ENCODE peak calls at places on chromosomes 7 and 10, in four cellular contexts. K is ovary, P is breast epithelium, A is psoas muscle. U is an unnamed sample.
A peak's percentile ranks its signal among the peaks of the same experiment; 100 is the strongest.

GRCh38 chr7:47852330-47853245 is 95.7 kb downstream of the PKD1L1 start:
- DNase-seq in K (no peak), P (no peak), A (no peak), U (no peak)

GRCh38 chr7:117072620-117073118 is 119.4 kb downstream of the ST7 start:
- DNase-seq in K (no peak), P (peak; percentile 77), A (peak; percentile 51), U (no peak)

GRCh38 chr10:36534471-36535002 is 590.9 kb upstream of the ANKRD30A start:
- DNase-seq in K (no peak), P (no peak), A (no peak), U (no peak)

GRCh38 chr7:77284633-77285032 is 85.0 kb upstream of the FGL2 start:
- DNase-seq in K (no peak), P (no peak), A (no peak), U (no peak)

GRCh38 chr7:41886257-41886905 is 183.5 kb upstream of the INHBA start:
- DNase-seq in K (peak; percentile 60), P (peak; percentile 24), A (peak; percentile 65), U (peak; percentile 63)

GRCh38 chr7:12637819-12638592 is 49.4 kb upstream of the ARL4A start:
- DNase-seq in K (no peak), P (no peak), A (no peak), U (peak; percentile 7)

GRCh38 chr7:28688651-28689050 is 269.5 kb downstream of the TRIL start:
- DNase-seq in K (no peak), P (no peak), A (no peak), U (no peak)

GRCh38 chr7:82410461-82410860 is 33.1 kb downstream of the CACNA2D1 start:
- DNase-seq in K (no peak), P (no peak), A (peak; percentile 52), U (no peak)

GRCh38 chr10:47222461-47222860 is 77.5 kb upstream of the GDF10 start:
- DNase-seq in K (no peak), P (no peak), A (no peak), U (no peak)

GRCh38 chr7:159253657-159254056 is 109.0 kb upstream of the VIPR2 start:
- DNase-seq in K (no peak), P (no peak), A (no peak), U (no peak)

GRCh38 chr7:47375121-47375551 is 206.8 kb downstream of the TNS3 start:
- DNase-seq in K (no peak), P (no peak), A (no peak), U (no peak)

GRCh38 chr7:128167316-128167691 is 73.8 kb upstream of the LEP start:
- DNase-seq in K (peak; percentile 49), P (no peak), A (no peak), U (no peak)

GRCh38 chr10:77355844-77356243 is 281.8 kb downstream of the KCNMA1 start:
- DNase-seq in K (no peak), P (no peak), A (no peak), U (no peak)

GRCh38 chr7:145915679-145916078 is 200.9 kb upstream of the CNTNAP2 start:
- DNase-seq in K (no peak), P (no peak), A (no peak), U (no peak)

GRCh38 chr7:39416866-39417265 is 149.3 kb upstream of the YAE1 start:
- DNase-seq in K (no peak), P (no peak), A (no peak), U (no peak)

GRCh38 chr7:31896929-31897328 is 173.3 kb downstream of the PDE1C start:
- DNase-seq in K (no peak), P (no peak), A (no peak), U (no peak)

GRCh38 chr7:125088555-125088954 is 158.9 kb upstream of the POT1 start:
- DNase-seq in K (no peak), P (no peak), A (no peak), U (no peak)

GRCh38 chr7:44615793-44616192 is 9.4 kb downstream of the OGDH start:
- DNase-seq in K (no peak), P (no peak), A (no peak), U (no peak)
- H3K4me3 ChIP-seq in K (no peak overlapping the region), P (no peak overlapping the region), A (no peak overlapping the region), U (no peak overlapping the region)

GRCh38 chr7:27099224-27099838 is 3.2 kb downstream of the HOXA2 start:
- DNase-seq in K (no peak), P (no peak), A (no peak), U (no peak)
- H3K4me3 ChIP-seq in K (peak overlapping the region; percentile 32), P (peak overlapping the region; percentile 40), A (peak overlapping the region; percentile 98), U (no peak overlapping the region)

GRCh38 chr10:109451879-109452278 is 471.4 kb downstream of the XPNPEP1 start:
- DNase-seq in K (no peak), P (no peak), A (no peak), U (no peak)

GRCh38 chr10:109454691-109455090 is 468.6 kb downstream of the XPNPEP1 start:
- DNase-seq in K (no peak), P (no peak), A (no peak), U (no peak)

GRCh38 chr10:109456566-109457361 is 466.5 kb downstream of the XPNPEP1 start:
- DNase-seq in K (no peak), P (no peak), A (no peak), U (peak; percentile 39)
- H3K4me3 ChIP-seq in K (peak overlapping the region; percentile 34), P (peak overlapping the region; percentile 31), A (no peak overlapping the region), U (no peak overlapping the region)

GRCh38 chr7:73831656-73832579 is 1.1 kb downstream of the CLDN4 start:
- DNase-seq in K (no peak), P (peak; percentile 91), A (no peak), U (peak; percentile 87)

GRCh38 chr7:73829921-73830617 is 727 bp upstream of the CLDN4 start:
- DNase-seq in K (no peak), P (no peak), A (no peak), U (peak; percentile 89)

GRCh38 chr7:73829505-73829904 is 1.3 kb upstream of the CLDN4 start:
- DNase-seq in K (no peak), P (no peak), A (no peak), U (no peak)

GRCh38 chr7:73830872-73831655 is at the start of gene CLDN4:
- DNase-seq in K (no peak), P (peak; percentile 96), A (no peak), U (peak; percentile 98)

GRCh38 chr7:73830618-73830871 is 251 bp upstream of the CLDN4 start:
- DNase-seq in K (no peak), P (no peak), A (no peak), U (no peak)
- H3K4me3 ChIP-seq in K (no peak overlapping the region), P (no peak overlapping the region), A (no peak overlapping the region), U (peak overlapping the region; percentile 86)

GRCh38 chr10:79267449-79267848 is 79.8 kb upstream of the PPIF start:
- DNase-seq in K (no peak), P (no peak), A (no peak), U (no peak)
- H3K4me3 ChIP-seq in K (no peak overlapping the region), P (no peak overlapping the region), A (no peak overlapping the region), U (no peak overlapping the region)

GRCh38 chr10:126906704-126907422 is 1.6 kb downstream of the DOCK1 start:
- DNase-seq in K (no peak), P (no peak), A (no peak), U (no peak)
- H3K4me3 ChIP-seq in K (no peak overlapping the region), P (peak overlapping the region; percentile 95), A (peak overlapping the region; percentile 66), U (no peak overlapping the region)

GRCh38 chr7:142513221-142513955 is 235.9 kb upstream of the PRSS1 start:
- DNase-seq in K (no peak), P (no peak), A (no peak), U (no peak)
- H3K4me3 ChIP-seq in K (no peak overlapping the region), P (no peak overlapping the region), A (no peak overlapping the region), U (no peak overlapping the region)

DNA sequence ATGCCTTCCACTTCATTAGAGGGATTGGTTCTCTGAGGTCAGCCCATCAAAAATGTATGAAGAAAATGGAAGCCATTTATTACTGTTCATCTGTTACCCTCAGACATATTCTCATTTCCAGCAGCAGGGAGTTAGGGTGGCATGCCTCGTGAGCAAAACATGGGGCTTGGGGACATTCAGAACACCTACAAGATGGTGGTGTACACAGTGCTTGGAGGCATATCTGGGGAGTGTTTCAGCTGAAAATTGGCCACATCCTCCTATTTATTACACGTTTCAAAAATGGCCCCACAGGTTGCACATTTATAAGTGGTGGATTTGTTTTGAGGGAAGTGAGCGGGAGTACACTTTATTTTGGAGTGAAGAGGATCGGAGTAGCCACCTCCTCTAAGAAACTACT is 93.4 kb downstream of the SPAG6 start:
- DNase-seq in K (no peak), P (no peak), A (no peak), U (no peak)
- H3K4me3 ChIP-seq in K (no peak overlapping the region), P (no peak overlapping the region), A (peak overlapping the region; percentile 92), U (no peak overlapping the region)